ENCODE peak calls at places on chromosomes 3 and 15, in four cellular contexts. C is left ventricle myocardium inferior, U is endodermal cell, D is ascending aorta. Y is an unnamed sample.

GRCh38 chr3:134998158-134998557 is 203.1 kb downstream of the EPHB1 start:
- DNase-seq in C (no peak), U (no peak), D (no peak), Y (no peak)

GRCh38 chr15:59528965-59529402 is 82.6 kb upstream of the GCNT3 start:
- DNase-seq in C (peak), D (peak), U (peak), Y (peak)

GRCh38 chr3:50304601-50305000 is 1.2 kb upstream of the HYAL1 start:
- DNase-seq in U (peak), D (no peak), C (no peak), Y (no peak)

GRCh38 chr3:193574488-193575072 is 18.4 kb upstream of the OPA1 start:
- DNase-seq in U (no peak), C (no peak), D (no peak), Y (no peak)

GRCh38 chr15:77118787-77119410 is 48.0 kb upstream of the TSPAN3 start:
- DNase-seq in D (no peak), C (no peak), U (no peak), Y (no peak)

GRCh38 chr3:39168156-39168780 is 14.9 kb upstream of the CSRNP1 start:
- DNase-seq in C (no peak), U (peak), D (no peak), Y (no peak)

GRCh38 chr3:151925876-151926275 is 52.4 kb downstream of the SUCNR1 start:
- DNase-seq in U (no peak), D (no peak), C (no peak), Y (no peak)

GRCh38 chr3:51391566-51392300 is 648 bp downstream of the RBM15B start:
- DNase-seq in D (no peak), U (peak), C (no peak), Y (peak)

GRCh38 chr3:13645791-13646637 is 97.1 kb downstream of the FBLN2 start:
- DNase-seq in U (no peak), D (no peak), C (no peak), Y (no peak)

GRCh38 chr3:83513011-83513410 is 1445.8 kb upstream of the CADM2 start:
- DNase-seq in U (no peak), C (no peak), D (no peak), Y (no peak)

DNA sequence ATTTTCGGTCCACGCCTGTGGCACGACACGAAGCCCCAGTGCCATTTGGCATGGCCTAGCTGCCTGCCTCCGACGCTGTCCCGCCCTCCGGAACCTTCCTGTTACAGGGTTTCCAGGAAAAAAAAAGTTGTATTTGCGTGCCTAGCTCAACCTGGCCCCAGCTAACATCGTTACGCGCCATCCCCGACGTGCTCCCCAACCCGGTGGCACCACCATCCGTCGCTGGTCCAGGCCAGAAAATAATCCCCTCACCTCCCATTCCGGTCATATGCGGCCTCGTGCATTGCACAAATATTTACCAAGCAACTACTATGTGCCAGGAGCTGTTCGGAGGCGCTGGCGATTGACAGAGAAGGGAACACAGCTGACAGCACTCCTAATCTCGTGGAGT is 1.4 kb upstream of the CYP1A1 start:
- DNase-seq in C (no peak), U (no peak), D (no peak), Y (no peak)
- H3K4me3 ChIP-seq in C (peak), U (peak), D (peak), Y (peak)

GRCh38 chr15:96052572-96053038 is 277.9 kb upstream of the NR2F2 start:
- DNase-seq in U (peak), C (no peak), D (no peak), Y (no peak)
- H3K4me3 ChIP-seq in U (peak), C (peak), D (peak), Y (peak)

GRCh38 chr3:136023264-136023978 is 57.9 kb downstream of the PPP2R3A start:
- DNase-seq in U (no peak), C (no peak), D (no peak), Y (no peak)

GRCh38 chr3:136021798-136022197 is 56.3 kb downstream of the PPP2R3A start:
- DNase-seq in C (no peak), D (no peak), U (no peak), Y (no peak)

GRCh38 chr3:136018876-136019275 is 53.3 kb downstream of the PPP2R3A start:
- DNase-seq in D (no peak), C (no peak), U (no peak), Y (no peak)

GRCh38 chr3:136022518-136023263 is 57.2 kb downstream of the PPP2R3A start:
- DNase-seq in C (no peak), D (no peak), U (no peak), Y (no peak)
- H3K4me3 ChIP-seq in C (peak), D (no peak), U (no peak), Y (no peak)

DNA sequence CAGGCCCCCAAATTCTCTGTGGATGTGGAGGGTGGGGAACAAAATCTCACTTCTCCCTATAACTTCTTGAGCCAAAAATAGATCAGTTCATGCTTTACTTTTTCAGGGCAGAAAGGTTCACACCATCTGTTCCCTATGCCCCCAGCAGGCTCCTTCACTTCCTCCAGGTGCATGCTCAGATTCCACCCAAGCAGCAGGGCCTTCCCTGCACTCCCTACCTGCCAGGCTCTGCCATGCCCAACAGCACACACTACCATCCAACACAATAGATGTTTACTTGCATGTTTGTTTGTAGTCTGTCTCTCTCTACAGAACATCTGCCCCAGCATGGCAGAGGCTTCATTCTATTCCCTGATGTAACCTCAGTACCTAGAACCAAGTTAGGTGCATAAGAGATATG is 43.3 kb downstream of the GABRB3 start:
- DNase-seq in D (no peak), U (no peak), C (no peak), Y (no peak)
- H3K4me3 ChIP-seq in D (no peak), U (no peak), C (no peak), Y (no peak)

Y was measured in H7.